ENCODE peak calls at places on chromosome 4, in five cellular contexts. One of them, this sample, is unnamed.

GRCh38 chr4:179666226-179666625 is 2224.0 kb upstream of the AGA start:
- DNase-seq in heart left ventricle: no peak
- DNase-seq in testis: no peak
- DNase-seq in cardiac muscle cell: peak; percentile 56
- DNase-seq in astrocyte: no peak
- DNase-seq in this sample: no peak

GRCh38 chr4:64911846-64912245 is 502.6 kb upstream of the TECRL start:
- DNase-seq in cardiac muscle cell: no peak
- DNase-seq in astrocyte: no peak
- DNase-seq in testis: no peak
- DNase-seq in heart left ventricle: no peak
- DNase-seq in this sample: no peak

GRCh38 chr4:77052352-77052751 is 23.4 kb downstream of the CCNI start:
- DNase-seq in heart left ventricle: no peak
- DNase-seq in cardiac muscle cell: peak; percentile 64
- DNase-seq in testis: no peak
- DNase-seq in astrocyte: no peak
- DNase-seq in this sample: peak; percentile 42

GRCh38 chr4:112245383-112245782 is 13.8 kb downstream of the AP1AR start:
- DNase-seq in astrocyte: no peak
- DNase-seq in heart left ventricle: no peak
- DNase-seq in cardiac muscle cell: no peak
- DNase-seq in testis: no peak
- DNase-seq in this sample: no peak

GRCh38 chr4:1405636-1406415 is 416 bp downstream of the NKX1-1 start:
- DNase-seq in testis: peak; percentile 12
- DNase-seq in astrocyte: no peak
- DNase-seq in cardiac muscle cell: no peak
- DNase-seq in heart left ventricle: peak; percentile 52
- DNase-seq in this sample: no peak

GRCh38 chr4:108018038-108018883 is 28.6 kb downstream of the HADH start:
- DNase-seq in testis: peak; percentile 91
- DNase-seq in astrocyte: peak; percentile 45
- DNase-seq in cardiac muscle cell: peak; percentile 82
- DNase-seq in heart left ventricle: peak; percentile 75
- DNase-seq in this sample: peak; percentile 18

GRCh38 chr4:162115323-162115722 is 48.5 kb downstream of the FSTL5 start:
- DNase-seq in heart left ventricle: no peak
- DNase-seq in cardiac muscle cell: no peak
- DNase-seq in astrocyte: no peak
- DNase-seq in testis: no peak
- DNase-seq in this sample: no peak

GRCh38 chr4:86035688-86036087 is 324.2 kb downstream of the MAPK10 start:
- DNase-seq in astrocyte: peak; percentile 20
- DNase-seq in testis: no peak
- DNase-seq in cardiac muscle cell: no peak
- DNase-seq in heart left ventricle: no peak
- DNase-seq in this sample: no peak

GRCh38 chr4:122639181-122639580 is 18.3 kb upstream of the IL21 start:
- DNase-seq in astrocyte: no peak
- DNase-seq in testis: no peak
- DNase-seq in cardiac muscle cell: no peak
- DNase-seq in heart left ventricle: no peak
- DNase-seq in this sample: no peak

GRCh38 chr4:124753941-124754581 is 41.5 kb upstream of the ANKRD50 start:
- DNase-seq in testis: no peak
- DNase-seq in heart left ventricle: no peak
- DNase-seq in cardiac muscle cell: no peak
- DNase-seq in astrocyte: no peak
- DNase-seq in this sample: no peak

GRCh38 chr4:84220990-84221389 is 278.1 kb downstream of the NKX6-1 start:
- DNase-seq in cardiac muscle cell: no peak
- DNase-seq in testis: no peak
- DNase-seq in heart left ventricle: no peak
- DNase-seq in astrocyte: no peak
- DNase-seq in this sample: no peak

GRCh38 chr4:85748654-85749053 is 273.7 kb downstream of the ARHGAP24 start:
- DNase-seq in astrocyte: no peak
- DNase-seq in cardiac muscle cell: peak; percentile 37
- DNase-seq in heart left ventricle: no peak
- DNase-seq in testis: no peak
- DNase-seq in this sample: no peak

GRCh38 chr4:128955751-128956150 is 137.6 kb downstream of the SCLT1 start:
- DNase-seq in astrocyte: no peak
- DNase-seq in cardiac muscle cell: no peak
- DNase-seq in heart left ventricle: no peak
- DNase-seq in testis: no peak
- DNase-seq in this sample: no peak

GRCh38 chr4:78024085-78024484 is 33.0 kb upstream of the FRAS1 start:
- DNase-seq in cardiac muscle cell: no peak
- DNase-seq in heart left ventricle: no peak
- DNase-seq in testis: no peak
- DNase-seq in astrocyte: no peak
- DNase-seq in this sample: no peak

GRCh38 chr4:6470502-6471302 is 1.7 kb downstream of the PPP2R2C start:
- DNase-seq in astrocyte: peak; percentile 20
- DNase-seq in heart left ventricle: peak; percentile 83
- DNase-seq in testis: peak; percentile 67
- DNase-seq in cardiac muscle cell: peak; percentile 26
- DNase-seq in this sample: no peak

GRCh38 chr4:53558981-53559620 is 32.2 kb downstream of the LNX1 start:
- DNase-seq in testis: no peak
- DNase-seq in cardiac muscle cell: no peak
- DNase-seq in heart left ventricle: no peak
- DNase-seq in astrocyte: peak; percentile 58
- DNase-seq in this sample: no peak

GRCh38 chr4:94285666-94286065 is 57.0 kb downstream of the HPGDS start:
- DNase-seq in cardiac muscle cell: no peak
- DNase-seq in astrocyte: no peak
- DNase-seq in heart left ventricle: no peak
- DNase-seq in testis: no peak
- DNase-seq in this sample: no peak

GRCh38 chr4:22413416-22413815 is 102.5 kb downstream of the ADGRA3 start:
- DNase-seq in astrocyte: no peak
- DNase-seq in heart left ventricle: no peak
- DNase-seq in cardiac muscle cell: no peak
- DNase-seq in testis: no peak
- DNase-seq in this sample: no peak
- H3K36me3 ChIP-seq in astrocyte: no peaks in the 10 kb centered on the region
- H3K36me3 ChIP-seq in heart left ventricle: no peaks in the 10 kb centered on the region
- H3K36me3 ChIP-seq in cardiac muscle cell: peaks cover 10% of the 10 kb centered on the region
- H3K36me3 ChIP-seq in testis: no peaks in the 10 kb centered on the region
- H3K36me3 ChIP-seq in this sample: no peaks in the 10 kb centered on the region

GRCh38 chr4:121324331-121324730 is 56.5 kb downstream of the QRFPR start:
- DNase-seq in cardiac muscle cell: no peak
- DNase-seq in testis: no peak
- DNase-seq in heart left ventricle: no peak
- DNase-seq in astrocyte: no peak
- DNase-seq in this sample: no peak
- TF ChIP-seq CTCF in cardiac muscle cell: no peak
- TF ChIP-seq CTCF in testis: no peak
- TF ChIP-seq CTCF in heart left ventricle: no peak
- TF ChIP-seq CTCF in astrocyte: no peak
- TF ChIP-seq CTCF in this sample: no peak

GRCh38 chr4:68124262-68124661 is 5.4 kb downstream of the TMPRSS11F start:
- DNase-seq in astrocyte: no peak
- DNase-seq in testis: no peak
- DNase-seq in heart left ventricle: no peak
- DNase-seq in cardiac muscle cell: no peak
- DNase-seq in this sample: no peak

GRCh38 chr4:68123525-68123924 is 6.1 kb downstream of the TMPRSS11F start:
- DNase-seq in cardiac muscle cell: no peak
- DNase-seq in testis: no peak
- DNase-seq in heart left ventricle: no peak
- DNase-seq in astrocyte: no peak
- DNase-seq in this sample: no peak

GRCh38 chr4:68119921-68120320 is 9.7 kb downstream of the TMPRSS11F start:
- DNase-seq in cardiac muscle cell: no peak
- DNase-seq in heart left ventricle: no peak
- DNase-seq in astrocyte: no peak
- DNase-seq in testis: no peak
- DNase-seq in this sample: no peak
- H3K4me3 ChIP-seq in cardiac muscle cell: no peak overlapping the region
- H3K4me3 ChIP-seq in heart left ventricle: no peak overlapping the region
- H3K4me3 ChIP-seq in astrocyte: no peak overlapping the region
- H3K4me3 ChIP-seq in testis: no peak overlapping the region
- H3K4me3 ChIP-seq in this sample: no peak overlapping the region

GRCh38 chr4:38822748-38823303 is 18.2 kb upstream of the TLR1 start:
- DNase-seq in cardiac muscle cell: no peak
- DNase-seq in astrocyte: no peak
- DNase-seq in heart left ventricle: no peak
- DNase-seq in testis: no peak
- DNase-seq in this sample: no peak
- H3K36me3 ChIP-seq in cardiac muscle cell: no peaks in the 10 kb centered on the region
- H3K36me3 ChIP-seq in astrocyte: no peaks in the 10 kb centered on the region
- H3K36me3 ChIP-seq in heart left ventricle: no peaks in the 10 kb centered on the region
- H3K36me3 ChIP-seq in testis: no peaks in the 10 kb centered on the region
- H3K36me3 ChIP-seq in this sample: no peaks in the 10 kb centered on the region

GRCh38 chr4:71004281-71004851 is 10.9 kb downstream of the DCK start:
- DNase-seq in astrocyte: no peak
- DNase-seq in cardiac muscle cell: peak; percentile 62
- DNase-seq in testis: no peak
- DNase-seq in heart left ventricle: no peak
- DNase-seq in this sample: no peak
- TF ChIP-seq CTCF in astrocyte: no peak
- TF ChIP-seq CTCF in cardiac muscle cell: no peak
- TF ChIP-seq CTCF in testis: no peak
- TF ChIP-seq CTCF in heart left ventricle: no peak
- TF ChIP-seq CTCF in this sample: no peak

This sample was measured in BJ.